ENCODE peak calls at places on chromosome X, in eight cellular contexts. O is hepatocyte, R is NB4, H is AG04450, J is heart left ventricle, X is body of pancreas, G is RWPE2, L is SJSA1. U is an unnamed sample.

GRCh38 chrX:85914431-85914830 is 132.9 kb downstream of the CHM start:
- DNase-seq in X (no peak), R (no peak), G (no peak), J (no peak), H (no peak), O (no peak), L (no peak), U (no peak)

GRCh38 chrX:31713120-31713519 is 641.3 kb upstream of the FTHL17 start:
- DNase-seq in L (no peak), H (no peak), X (no peak), J (no peak), O (no peak), G (no peak), R (no peak), U (no peak)

GRCh38 chrX:149074429-149074828 is 430.7 kb downstream of the IDS start:
- DNase-seq in L (no peak), R (peak), X (peak), H (no peak), O (peak), J (peak), G (no peak), U (peak)

GRCh38 chrX:41293269-41293668 is 40.7 kb upstream of the DDX3X start:
- DNase-seq in H (no peak), R (peak), J (no peak), O (no peak), L (no peak), X (no peak), G (no peak), U (peak)

GRCh38 chrX:69552512-69552911 is 48.4 kb downstream of the NALF2 start:
- DNase-seq in R (no peak), G (no peak), H (no peak), X (no peak), L (no peak), O (no peak), J (no peak), U (no peak)

GRCh38 chrX:129790808-129791207 is 11.1 kb downstream of the SASH3 start:
- DNase-seq in J (no peak), H (no peak), G (no peak), L (no peak), X (no peak), O (no peak), R (no peak), U (no peak)

GRCh38 chrX:12309040-12309732 is 170.9 kb downstream of the FRMPD4 start:
- DNase-seq in R (no peak), O (no peak), G (no peak), L (no peak), H (no peak), X (no peak), J (no peak), U (no peak)

GRCh38 chrX:148024425-148025148 is 43.5 kb downstream of the FMR1NB start:
- DNase-seq in O (no peak), R (peak), H (no peak), J (no peak), X (no peak), G (no peak), L (no peak), U (peak)

GRCh38 chrX:152992120-152992519 is 1.8 kb downstream of the PNMA5 start:
- DNase-seq in G (no peak), O (no peak), L (no peak), H (no peak), X (no peak), R (no peak), J (no peak), U (no peak)

GRCh38 chrX:43702079-43702524 is 46.0 kb downstream of the MAOA start:
- DNase-seq in J (no peak), R (no peak), O (peak), L (no peak), X (no peak), G (no peak), H (no peak), U (no peak)

GRCh38 chrX:71650333-71650969 is 16.9 kb upstream of the LOC101059915 start:
- DNase-seq in X (no peak), H (no peak), J (no peak), L (no peak), G (no peak), R (peak), O (no peak), U (peak)

GRCh38 chrX:34886011-34886410 is 56.6 kb upstream of the FAM47B start:
- DNase-seq in O (no peak), H (no peak), J (no peak), G (no peak), X (no peak), L (no peak), R (no peak), U (no peak)

GRCh38 chrX:129695937-129696336 is 41.2 kb upstream of the APLN start:
- DNase-seq in J (no peak), G (no peak), R (no peak), H (no peak), L (no peak), X (no peak), O (no peak), U (no peak)

GRCh38 chrX:5306654-5307121 is 922.0 kb downstream of the NLGN4X start:
- DNase-seq in H (no peak), L (no peak), G (no peak), R (peak), J (no peak), O (no peak), X (no peak), U (no peak)

GRCh38 chrX:78997870-78998558 is 52.8 kb downstream of the P2RY10 start:
- DNase-seq in O (no peak), H (no peak), J (no peak), G (no peak), L (no peak), R (no peak), X (no peak), U (peak)

GRCh38 chrX:68842781-68843581 is 14.2 kb downstream of the EFNB1 start:
- DNase-seq in O (no peak), H (no peak), X (peak), R (peak), J (no peak), L (no peak), G (no peak), U (no peak)

GRCh38 chrX:47862680-47863079 is 26.0 kb downstream of the ZNF81 start:
- DNase-seq in X (no peak), R (no peak), G (no peak), H (no peak), L (no peak), O (no peak), J (no peak), U (no peak)

GRCh38 chrX:97842468-97843199 is 958.9 kb downstream of the RPA4 start:
- DNase-seq in O (no peak), X (no peak), G (no peak), L (no peak), H (no peak), J (no peak), R (no peak), U (no peak)

GRCh38 chrX:17160971-17161370 is 214.0 kb upstream of the NHS start:
- DNase-seq in L (no peak), G (no peak), J (no peak), O (no peak), X (no peak), H (no peak), R (peak), U (no peak)

GRCh38 chrX:34629572-34629971 is 27.5 kb downstream of the TMEM47 start:
- DNase-seq in X (no peak), G (no peak), O (no peak), H (no peak), R (no peak), J (no peak), L (no peak), U (no peak)

GRCh38 chrX:24079405-24079804 is 24.6 kb downstream of the EIF2S3 start:
- DNase-seq in H (no peak), R (peak), L (no peak), X (no peak), G (no peak), O (no peak), J (no peak), U (no peak)

GRCh38 chrX:13377537-13377936 is 57.7 kb upstream of the ATXN3L start:
- DNase-seq in L (peak), J (peak), G (no peak), R (no peak), X (peak), H (peak), O (peak), U (no peak)

GRCh38 chrX:633655-634305 is 3.2 kb downstream of the SHOX start:
- DNase-seq in H (no peak), X (no peak), L (peak), R (no peak), J (no peak), O (no peak), G (no peak), U (no peak)

GRCh38 chrX:68287419-68287818 is 145.9 kb downstream of the OPHN1 start:
- DNase-seq in G (no peak), X (no peak), O (no peak), L (no peak), J (no peak), H (no peak), R (no peak), U (no peak)

GRCh38 chrX:1074755-1075154 is 137.7 kb downstream of the CRLF2 start:
- DNase-seq in J (no peak), L (no peak), H (no peak), O (no peak), G (no peak), X (no peak), R (no peak), U (no peak)

GRCh38 chrX:22109442-22109841 is 77.3 kb downstream of the PHEX start:
- DNase-seq in O (no peak), J (no peak), L (no peak), R (no peak), X (no peak), G (no peak), H (no peak), U (no peak)

GRCh38 chrX:329291-329910 is 10.8 kb upstream of the GTPBP6 start:
- DNase-seq in R (no peak), O (no peak), G (peak), L (no peak), X (no peak), H (no peak), J (peak), U (no peak)

GRCh38 chrX:31652651-31653050 is 580.8 kb upstream of the FTHL17 start:
- DNase-seq in H (no peak), G (no peak), L (no peak), X (no peak), O (no peak), J (no peak), R (no peak), U (no peak)

DNA sequence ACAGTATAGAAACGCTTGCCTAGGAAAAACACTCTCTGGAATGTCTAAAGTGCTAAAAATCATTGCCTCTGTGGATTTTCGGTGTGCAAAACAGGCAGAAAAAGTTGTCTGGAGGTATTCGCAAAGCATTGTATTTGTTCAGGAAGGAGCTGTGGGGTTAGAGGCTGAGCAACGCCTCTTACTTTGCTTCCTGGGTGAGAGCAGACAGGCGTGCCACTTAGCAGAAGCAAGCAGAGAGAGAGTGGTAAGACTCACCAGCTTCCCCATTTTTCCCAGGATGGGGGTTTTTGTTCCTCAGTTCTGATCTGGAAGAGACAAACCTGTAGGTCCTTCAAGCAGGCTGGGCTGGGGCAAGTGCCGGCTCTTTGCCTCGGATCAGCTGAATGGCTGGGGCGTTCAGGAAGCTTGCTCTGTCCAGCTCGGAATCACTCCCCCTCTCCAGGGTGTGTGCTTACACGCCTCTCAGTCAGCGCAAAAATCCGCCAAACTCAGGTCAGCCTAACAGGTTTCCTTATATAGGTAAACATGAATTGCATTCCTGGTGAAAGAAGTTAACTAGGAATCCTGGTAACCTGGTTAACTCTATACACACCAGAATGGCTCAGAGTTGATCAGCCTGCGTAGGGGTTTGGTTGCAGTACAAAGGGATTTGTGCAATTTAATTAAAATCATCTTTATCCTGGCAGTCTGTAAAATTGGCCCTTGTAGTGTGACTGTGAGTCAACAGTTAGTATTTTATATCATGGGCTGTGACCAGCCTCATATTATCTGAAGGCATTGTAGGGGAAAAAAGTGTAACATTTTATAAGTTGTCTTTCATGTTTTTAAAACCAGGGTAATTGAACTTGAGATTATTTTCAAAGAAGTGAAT is 213.1 kb upstream of the MID1 start:
- DNase-seq in G (peak), O (peak), H (no peak), R (peak), J (peak), X (peak), L (no peak), U (no peak)
- H3K4me3 ChIP-seq in G (peak), O (peak), H (no peak), R (no peak), J (peak), X (no peak), L (no peak), U (no peak)

GRCh38 chrX:110477593-110478228 is 119.1 kb downstream of the RTL9 start:
- DNase-seq in G (no peak), J (no peak), R (peak), H (no peak), L (no peak), O (no peak), X (no peak), U (no peak)

GRCh38 chrX:110466790-110467189 is 108.1 kb downstream of the RTL9 start:
- DNase-seq in J (no peak), G (no peak), X (no peak), H (no peak), L (no peak), O (no peak), R (no peak), U (no peak)

GRCh38 chrX:110472265-110472664 is 113.6 kb downstream of the RTL9 start:
- DNase-seq in J (no peak), G (no peak), L (no peak), H (no peak), O (no peak), R (no peak), X (no peak), U (no peak)
- H3K4me3 ChIP-seq in J (no peak), G (no peak), L (no peak), H (no peak), O (no peak), R (no peak), X (no peak), U (no peak)

GRCh38 chrX:54178100-54178940 is 4.7 kb downstream of the FAM120C start:
- DNase-seq in J (no peak), O (no peak), L (no peak), G (no peak), X (no peak), R (no peak), H (peak), U (peak)

GRCh38 chrX:54182194-54182863 is 725 bp downstream of the FAM120C start:
- DNase-seq in J (peak), G (peak), X (peak), H (no peak), O (peak), R (peak), L (peak), U (peak)

GRCh38 chrX:54182864-54183613 is at the start of gene FAM120C:
- DNase-seq in G (peak), L (peak), O (peak), X (peak), J (peak), R (peak), H (peak), U (peak)

GRCh38 chrX:54181196-54181953 is 1.7 kb downstream of the FAM120C start:
- DNase-seq in R (peak), J (no peak), L (no peak), X (no peak), O (no peak), H (no peak), G (no peak), U (no peak)

DNA sequence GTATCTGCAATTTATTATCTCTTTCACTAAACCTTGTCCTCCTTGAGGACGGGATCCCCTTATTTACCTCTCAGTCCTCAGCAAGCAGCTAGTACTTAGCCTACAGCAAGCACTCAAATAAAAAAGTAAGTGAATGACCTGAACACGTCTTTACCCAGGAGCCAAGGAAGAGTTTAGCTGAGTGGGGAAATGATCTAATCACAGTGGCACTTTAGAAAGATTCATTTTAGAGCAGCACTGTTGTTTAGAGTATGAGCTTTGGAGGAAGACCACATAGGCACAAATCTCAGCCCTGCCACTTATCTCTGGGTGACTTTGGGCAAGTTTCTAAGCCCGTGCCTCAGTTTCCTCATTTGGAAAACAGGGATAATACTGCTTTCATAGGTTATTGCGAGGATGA is 2.7 kb downstream of the FAM120C start:
- DNase-seq in H (no peak), G (no peak), L (no peak), O (no peak), J (no peak), X (no peak), R (no peak), U (no peak)
- H3K4me3 ChIP-seq in H (peak), G (peak), L (peak), O (no peak), J (no peak), X (no peak), R (peak), U (peak)

DNA sequence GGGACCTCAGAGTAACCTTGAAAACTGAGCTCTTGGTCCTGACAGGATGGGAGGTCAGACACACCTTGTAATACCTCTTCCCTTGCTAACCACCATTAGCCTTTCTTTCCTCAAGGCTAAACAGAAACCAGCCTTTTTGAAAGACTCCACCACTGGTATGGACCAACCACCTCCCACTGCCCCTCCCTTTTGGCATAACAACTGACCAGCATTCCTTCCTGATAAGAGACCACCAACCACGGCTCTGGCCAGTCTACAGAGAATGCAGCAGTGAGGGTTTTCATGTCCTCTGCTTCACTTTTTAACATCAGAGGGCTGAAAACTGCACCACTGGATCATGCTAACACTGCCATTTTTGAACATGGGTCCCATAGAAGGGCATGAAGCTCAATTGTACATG is 100.2 kb upstream of the MID1IP1 start:
- DNase-seq in O (no peak), H (no peak), J (no peak), X (no peak), L (no peak), R (no peak), G (no peak), U (no peak)
- H3K4me3 ChIP-seq in O (no peak), H (no peak), J (no peak), X (no peak), L (no peak), R (no peak), G (no peak), U (no peak)

GRCh38 chrX:131826572-131826971 is 196.5 kb upstream of the STK26 start:
- DNase-seq in L (no peak), J (no peak), R (no peak), X (no peak), H (no peak), O (no peak), G (no peak), U (no peak)

GRCh38 chrX:131828482-131828881 is 194.6 kb upstream of the STK26 start:
- DNase-seq in O (no peak), R (peak), G (no peak), H (no peak), X (no peak), L (no peak), J (no peak), U (no peak)

GRCh38 chrX:131831185-131831520 is 191.9 kb upstream of the STK26 start:
- DNase-seq in G (no peak), J (no peak), R (no peak), L (no peak), H (no peak), X (no peak), O (no peak), U (no peak)

GRCh38 chrX:131830400-131831184 is 192.5 kb upstream of the STK26 start:
- DNase-seq in O (peak), J (peak), R (peak), X (peak), G (no peak), H (no peak), L (peak), U (no peak)

GRCh38 chrX:131827935-131828334 is 195.2 kb upstream of the STK26 start:
- DNase-seq in L (peak), R (peak), X (peak), O (no peak), G (no peak), J (no peak), H (no peak), U (peak)
- H3K4me3 ChIP-seq in L (no peak), R (peak), X (no peak), O (no peak), G (no peak), J (no peak), H (no peak), U (no peak)